ENCODE peak calls at places on chromosomes 11 and 22, in six cellular contexts. X is HCT116, B is SK-N-SH, S is K562, R is H1, I is HepG2. W is an unnamed sample. For H3K9me3, the result is how much of the 10 kb centered on the place peaks cover.

GRCh38 chr11:45593992-45594391 is 71.4 kb downstream of the CHST1 start:
- DNase-seq in X (peak), B (peak), S (peak), R (no peak), I (no peak), W (no peak)

GRCh38 chr11:70877151-70877550 is 375.2 kb downstream of the SHANK2 start:
- DNase-seq in X (no peak), B (no peak), S (no peak), R (no peak), I (no peak), W (no peak)

GRCh38 chr11:66069715-66070603 is at the start of gene PACS1:
- DNase-seq in X (no peak), B (peak), S (peak), R (peak), I (peak), W (no peak)

GRCh38 chr11:129798212-129798611 is 17.4 kb upstream of the TMEM45B start:
- DNase-seq in X (no peak), B (no peak), S (no peak), R (no peak), I (no peak), W (no peak)

GRCh38 chr11:122634507-122634906 is 21.0 kb upstream of the UBASH3B start:
- DNase-seq in X (no peak), B (no peak), S (no peak), R (peak), I (no peak), W (no peak)

GRCh38 chr22:49705631-49706352 is 121.9 kb downstream of the BRD1 start:
- DNase-seq in X (no peak), B (no peak), S (peak), R (no peak), I (no peak), W (no peak)

GRCh38 chr11:61923166-61924015 is 6.0 kb upstream of the RAB3IL1 start:
- DNase-seq in X (no peak), B (peak), S (peak), R (peak), I (peak), W (no peak)

GRCh38 chr22:50532353-50532700 is 2.5 kb upstream of the TYMP start:
- DNase-seq in X (no peak), B (peak), S (no peak), R (no peak), I (no peak), W (no peak)

GRCh38 chr11:131038597-131038996 is 122.3 kb upstream of the SNX19 start:
- DNase-seq in X (no peak), B (peak), S (peak), R (no peak), I (no peak), W (no peak)

GRCh38 chr22:36855478-36855877 is 5.3 kb upstream of the NCF4 start:
- DNase-seq in X (no peak), B (no peak), S (no peak), R (no peak), I (no peak), W (no peak)

GRCh38 chr11:30683176-30683575 is 97.0 kb upstream of the MPPED2 start:
- DNase-seq in X (no peak), B (no peak), S (no peak), R (no peak), I (no peak), W (no peak)

GRCh38 chr11:104573431-104573830 is 324.8 kb downstream of the CASP12 start:
- DNase-seq in X (no peak), B (no peak), S (no peak), R (no peak), I (no peak), W (no peak)

GRCh38 chr22:41722496-41722895 is 23.2 kb downstream of the MEI1 start:
- DNase-seq in X (no peak), B (no peak), S (no peak), R (no peak), I (no peak), W (peak)

GRCh38 chr11:122869622-122870021 is 12.9 kb upstream of the JHY start:
- DNase-seq in X (no peak), B (no peak), S (no peak), R (no peak), I (no peak), W (no peak)

GRCh38 chr22:41920271-41920976 is 5.5 kb upstream of the SHISA8 start:
- DNase-seq in X (no peak), B (no peak), S (no peak), R (no peak), I (no peak), W (no peak)

GRCh38 chr11:72750086-72750485 is 2.1 kb downstream of the ARAP1 start:
- DNase-seq in X (no peak), B (no peak), S (no peak), R (no peak), I (peak), W (no peak)

GRCh38 chr11:16750417-16750816 is 12.0 kb downstream of the C11orf58 start:
- DNase-seq in X (no peak), B (no peak), S (no peak), R (no peak), I (no peak), W (no peak)

GRCh38 chr11:122441702-122442092 is 213.8 kb upstream of the UBASH3B start:
- DNase-seq in X (no peak), B (no peak), S (no peak), R (no peak), I (no peak), W (no peak)

GRCh38 chr11:94593030-94593429 is 25.9 kb downstream of the PIWIL4 start:
- DNase-seq in X (no peak), B (no peak), S (no peak), R (no peak), I (no peak), W (no peak)

GRCh38 chr11:12185914-12186313 is 75.5 kb downstream of the MICAL2 start:
- DNase-seq in X (no peak), B (peak), S (no peak), R (no peak), I (no peak), W (peak)

GRCh38 chr11:123681007-123681406 is 26.6 kb upstream of the SCN3B start:
- DNase-seq in X (no peak), B (no peak), S (no peak), R (no peak), I (no peak), W (no peak)

GRCh38 chr11:128796275-128796674 is 70.8 kb downstream of the KCNJ1 start:
- DNase-seq in X (no peak), B (no peak), S (no peak), R (no peak), I (no peak), W (no peak)

GRCh38 chr11:118224512-118225180 is at the start of gene JAML:
- DNase-seq in X (no peak), B (no peak), S (no peak), R (no peak), I (no peak), W (no peak)

GRCh38 chr11:62880231-62880802 is 379 bp upstream of the SLC3A2 start:
- DNase-seq in X (no peak), B (no peak), S (no peak), R (no peak), I (no peak), W (no peak)

GRCh38 chr11:65169164-65169641 is 830 bp upstream of the SPDYC start:
- DNase-seq in X (no peak), B (no peak), S (peak), R (no peak), I (no peak), W (no peak)

GRCh38 chr11:27233654-27234042 is 129.4 kb downstream of the CCDC34 start:
- DNase-seq in X (no peak), B (no peak), S (no peak), R (no peak), I (no peak), W (no peak)

GRCh38 chr22:49305966-49306631 is 521.6 kb downstream of the BRD1 start:
- DNase-seq in X (no peak), B (no peak), S (no peak), R (peak), I (no peak), W (no peak)

GRCh38 chr11:2271077-2271326 is 614 bp upstream of the ASCL2 start:
- DNase-seq in X (no peak), B (no peak), S (peak), R (peak), I (no peak), W (no peak)

GRCh38 chr22:49272546-49273125 is 555.0 kb downstream of the BRD1 start:
- DNase-seq in X (no peak), B (no peak), S (no peak), R (no peak), I (no peak), W (no peak)

DNA sequence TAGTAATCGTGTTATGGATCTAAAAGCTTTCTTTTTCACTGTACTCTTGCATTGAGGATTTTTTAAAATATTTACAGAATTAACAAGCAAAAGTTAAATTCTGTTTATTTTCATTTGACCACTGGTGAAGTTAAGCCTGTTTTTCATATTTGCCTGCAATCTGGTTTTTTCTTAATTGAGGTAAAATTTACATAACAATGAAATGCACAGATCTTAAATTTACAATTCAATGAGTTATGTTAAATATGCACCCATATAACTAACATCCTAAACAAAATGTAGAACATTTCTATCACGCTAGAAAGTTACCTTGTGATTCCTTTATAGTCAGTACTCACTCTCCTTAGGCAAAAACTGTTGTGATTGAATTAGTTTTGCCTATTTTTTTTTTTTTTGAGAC is 54.6 kb upstream of the WEE1 start:
- DNase-seq in X (no peak), B (no peak), S (no peak), R (no peak), I (no peak), W (no peak)
- H3K9me3 ChIP-seq in X (under half), B (under half), S (under half), R (under half), I (under half), W (under half)

GRCh38 chr11:112457532-112457931 is 196.9 kb upstream of the PLET1 start:
- DNase-seq in X (no peak), B (no peak), S (no peak), R (no peak), I (no peak), W (no peak)

GRCh38 chr11:112455791-112456190 is 195.1 kb upstream of the PLET1 start:
- DNase-seq in X (no peak), B (no peak), S (no peak), R (no peak), I (no peak), W (no peak)

GRCh38 chr11:112460141-112460540 is 199.5 kb upstream of the PLET1 start:
- DNase-seq in X (no peak), B (no peak), S (no peak), R (no peak), I (no peak), W (no peak)

GRCh38 chr11:112454841-112455240 is 194.2 kb upstream of the PLET1 start:
- DNase-seq in X (no peak), B (no peak), S (no peak), R (no peak), I (no peak), W (no peak)

DNA sequence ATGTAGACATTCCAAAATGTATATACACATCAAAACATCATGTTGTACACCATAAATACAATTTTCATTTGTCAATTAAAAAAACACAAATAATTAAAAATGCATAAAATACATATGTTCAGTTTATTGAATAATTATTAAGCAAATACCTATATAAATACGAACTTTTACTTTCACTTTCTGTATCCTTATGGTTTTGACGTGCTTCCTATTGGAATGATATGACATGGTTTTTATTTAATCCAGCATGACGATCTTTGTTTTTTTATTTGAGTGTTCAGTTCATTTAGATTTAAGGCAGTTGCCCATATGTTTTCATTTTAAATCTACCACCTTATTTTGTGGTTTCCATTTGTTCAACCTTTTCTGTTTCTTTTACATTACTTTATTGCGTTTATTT is 198.3 kb upstream of the PLET1 start:
- DNase-seq in X (no peak), B (no peak), S (no peak), R (no peak), I (no peak), W (no peak)
- H3K9ac ChIP-seq in X (no peak), B (peak), S (no peak), R (no peak), I (no peak), W (peak)

GRCh38 chr22:19787849-19788141 is 27.2 kb downstream of the TBX1 start:
- DNase-seq in X (no peak), B (no peak), S (no peak), R (no peak), I (no peak), W (no peak)
- TF ChIP-seq POLR2AphosphoS5 in X (no peak), B (no peak), S (no peak), R (no peak), I (no peak), W (no peak)

DNA sequence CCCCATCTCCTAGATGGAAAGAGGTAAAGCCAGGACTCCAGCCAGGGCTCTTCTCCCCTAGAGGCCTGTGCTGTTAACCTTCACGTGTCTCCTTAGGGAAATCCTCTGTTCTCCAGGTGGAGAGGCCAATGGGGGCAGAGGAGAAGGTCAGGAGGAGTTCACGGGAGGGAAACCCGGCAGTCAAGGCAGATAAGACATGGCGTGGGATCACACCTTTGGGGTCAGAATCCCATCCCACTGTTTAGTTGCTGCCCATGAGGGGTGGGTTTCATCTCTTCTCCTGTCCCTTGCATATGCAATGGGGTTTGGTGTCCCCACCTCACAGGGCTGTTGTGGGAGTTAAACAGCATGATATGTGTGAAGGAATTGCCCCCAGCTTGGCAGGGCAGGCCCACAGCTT is 469.7 kb downstream of the TBC1D22A start:
- DNase-seq in X (no peak), B (no peak), S (no peak), R (no peak), I (no peak), W (no peak)
- H3K9me3 ChIP-seq in X (under half), B (under half), S (under half), R (half or more), I (under half), W (under half)

DNA sequence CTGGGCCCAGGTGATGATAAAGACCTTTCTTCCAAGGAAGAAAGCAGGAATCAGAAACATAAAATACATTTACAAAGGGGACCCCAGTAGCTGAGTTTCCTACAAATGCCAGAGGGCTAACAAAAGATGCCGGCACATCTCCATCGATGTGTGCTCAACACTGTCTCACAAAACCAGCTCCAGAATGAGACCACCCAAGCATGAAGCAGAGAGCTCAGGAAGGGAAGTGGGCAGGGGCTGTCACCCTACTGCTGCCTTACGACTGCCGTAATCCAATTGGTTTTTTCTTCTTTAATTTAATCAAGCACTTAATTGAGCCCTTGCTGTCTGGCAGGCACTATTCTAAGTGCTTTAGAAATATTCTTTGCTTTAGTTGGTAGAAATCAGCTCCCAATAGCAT is 26.1 kb downstream of the SMCO4 start:
- DNase-seq in X (no peak), B (no peak), S (no peak), R (no peak), I (no peak), W (no peak)
- H3K9ac ChIP-seq in X (no peak), B (no peak), S (no peak), R (no peak), I (no peak), W (no peak)

DNA sequence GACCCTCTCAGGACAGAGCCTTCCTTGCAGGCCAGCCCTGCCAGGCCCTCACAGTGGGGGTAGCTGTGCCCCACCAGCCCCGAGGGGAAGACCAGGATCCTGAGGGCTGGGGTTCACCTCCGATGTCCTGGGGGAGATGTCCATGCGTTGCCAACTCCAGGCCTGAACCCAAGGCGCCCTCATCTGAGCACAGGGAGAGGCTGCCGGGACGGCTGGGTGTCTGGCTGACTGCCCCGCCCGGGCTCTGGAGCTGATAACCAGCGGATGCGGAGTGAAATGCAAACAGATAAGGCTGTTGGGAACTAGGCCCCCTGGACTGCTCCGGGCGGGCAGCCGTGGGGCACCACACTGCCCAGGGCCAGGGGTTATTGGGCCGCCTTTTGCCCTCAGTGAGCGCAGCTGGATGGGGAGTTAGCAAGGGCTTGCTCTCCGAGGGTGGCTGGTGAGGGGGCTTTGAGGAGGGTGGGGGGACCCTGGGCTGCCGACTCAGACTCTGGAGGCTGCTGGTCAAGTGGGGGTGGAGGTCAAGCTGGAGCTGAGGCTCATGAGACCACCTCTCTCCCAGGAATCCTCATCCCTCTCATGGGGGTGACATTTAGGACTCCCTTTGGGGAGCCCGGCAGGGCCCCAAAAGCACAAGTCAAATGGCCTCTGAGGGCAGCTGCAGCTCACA is 5.6 kb upstream of the MUC6 start:
- DNase-seq in X (no peak), B (peak), S (peak), R (no peak), I (peak), W (no peak)
- TF ChIP-seq POLR2AphosphoS5 in X (no peak), B (no peak), S (no peak), R (no peak), I (no peak), W (no peak)

GRCh38 chr11:133827556-133827955 is 17.8 kb downstream of the SPATA19 start:
- DNase-seq in X (no peak), B (no peak), S (no peak), R (no peak), I (no peak), W (no peak)
- H3K9me3 ChIP-seq in X (under half), B (under half), S (under half), R (under half), I (under half), W (under half)

GRCh38 chr11:74468058-74468457 is 709 bp upstream of the KCNE3 start:
- DNase-seq in X (no peak), B (no peak), S (no peak), R (no peak), I (no peak), W (no peak)

GRCh38 chr11:74465291-74465708 is 2.0 kb downstream of the KCNE3 start:
- DNase-seq in X (no peak), B (no peak), S (no peak), R (no peak), I (peak), W (no peak)

GRCh38 chr11:74464746-74465145 is 2.6 kb downstream of the KCNE3 start:
- DNase-seq in X (no peak), B (no peak), S (no peak), R (no peak), I (no peak), W (no peak)

GRCh38 chr11:74468521-74469280 is 1.4 kb upstream of the KCNE3 start:
- DNase-seq in X (no peak), B (no peak), S (no peak), R (no peak), I (no peak), W (peak)

DNA sequence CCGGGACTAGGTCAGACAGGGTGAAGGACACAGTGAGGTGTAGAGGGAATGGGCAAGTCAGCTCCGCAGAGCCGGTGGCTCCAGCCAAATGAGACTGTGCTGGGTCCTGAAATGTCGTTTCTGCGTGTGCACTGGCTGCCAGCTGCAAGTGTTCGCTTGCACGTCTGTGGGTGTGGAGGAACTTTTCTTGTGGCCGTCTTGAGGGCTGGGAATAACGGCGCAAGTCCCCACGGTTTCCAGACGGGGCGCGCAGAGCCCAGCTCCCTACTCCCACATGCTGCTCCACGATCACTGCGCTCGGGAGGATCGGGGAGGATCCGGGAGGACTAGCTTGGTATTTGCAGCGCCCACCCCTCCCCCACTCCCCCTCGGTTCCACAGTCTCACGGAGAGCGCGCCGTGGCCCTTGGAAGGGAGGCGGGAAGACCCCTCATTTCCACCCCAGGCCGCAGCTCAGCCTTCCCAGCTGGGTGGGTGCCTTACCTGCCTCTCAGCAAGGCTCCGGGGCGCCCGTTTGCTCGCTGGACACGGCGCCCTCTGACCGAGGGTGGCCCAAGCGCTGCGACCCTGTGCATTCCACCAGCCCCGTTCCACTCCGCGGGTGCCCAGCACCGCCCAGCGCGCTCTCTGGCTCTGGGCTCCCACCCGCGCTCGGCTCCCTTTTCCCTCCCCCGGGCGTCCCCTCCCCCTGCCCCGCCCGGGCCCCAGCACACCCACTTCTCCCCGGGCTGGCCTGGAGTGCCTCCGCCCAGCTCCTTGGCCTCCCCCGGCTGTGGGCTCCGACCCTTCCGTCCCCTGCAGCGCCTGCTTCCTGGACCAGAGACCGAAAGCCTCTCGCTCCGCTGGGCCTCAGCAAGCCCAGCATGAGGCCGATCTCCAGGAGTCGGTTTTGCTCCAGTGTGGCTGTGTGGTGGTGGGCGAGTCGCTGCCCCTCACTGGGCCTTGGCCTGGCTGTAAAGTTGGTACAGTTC is at the start of gene KCNE3:
- DNase-seq in X (no peak), B (no peak), S (peak), R (peak), I (no peak), W (no peak)
- H3K9ac ChIP-seq in X (no peak), B (no peak), S (peak), R (no peak), I (no peak), W (peak)